ENCODE peak calls at places on chromosome 20, in five cellular contexts. One of them, this sample, is unnamed.

GRCh38 chr20:32208499-32209154 is 947 bp downstream of the POFUT1 start:
- DNase-seq in GM12865: no peak
- DNase-seq in GM12878: no peak
- DNase-seq in retinal pigment epithelial cell: no peak
- DNase-seq in AG04449: no peak
- DNase-seq in this sample: no peak

GRCh38 chr20:4953881-4954280 is 47.4 kb downstream of the SLC23A2 start:
- DNase-seq in GM12865: no peak
- DNase-seq in GM12878: no peak
- DNase-seq in retinal pigment epithelial cell: no peak
- DNase-seq in AG04449: no peak
- DNase-seq in this sample: no peak

GRCh38 chr20:45115829-45116228 is 855 bp upstream of the WFDC5 start:
- DNase-seq in GM12865: no peak
- DNase-seq in GM12878: no peak
- DNase-seq in retinal pigment epithelial cell: no peak
- DNase-seq in AG04449: no peak
- DNase-seq in this sample: no peak

GRCh38 chr20:44848254-44849015 is 37.1 kb upstream of the YWHAB start:
- DNase-seq in GM12865: no peak
- DNase-seq in GM12878: no peak
- DNase-seq in retinal pigment epithelial cell: no peak
- DNase-seq in AG04449: no peak
- DNase-seq in this sample: no peak

GRCh38 chr20:13344671-13345070 is 123.6 kb downstream of the ISM1 start:
- DNase-seq in GM12865: no peak
- DNase-seq in GM12878: no peak
- DNase-seq in retinal pigment epithelial cell: no peak
- DNase-seq in AG04449: no peak
- DNase-seq in this sample: no peak

GRCh38 chr20:38747495-38748096 is 664 bp upstream of the ACTR5 start:
- DNase-seq in GM12865: no peak
- DNase-seq in GM12878: no peak
- DNase-seq in retinal pigment epithelial cell: no peak
- DNase-seq in AG04449: no peak
- DNase-seq in this sample: no peak

GRCh38 chr20:49608752-49609670 is 41.1 kb upstream of the PTGIS start:
- DNase-seq in GM12865: peak
- DNase-seq in GM12878: no peak
- DNase-seq in retinal pigment epithelial cell: no peak
- DNase-seq in AG04449: no peak
- DNase-seq in this sample: no peak

GRCh38 chr20:48619126-48620101 is 208.4 kb downstream of the PREX1 start:
- DNase-seq in GM12865: no peak
- DNase-seq in GM12878: no peak
- DNase-seq in retinal pigment epithelial cell: no peak
- DNase-seq in AG04449: no peak
- DNase-seq in this sample: no peak

GRCh38 chr20:50276119-50277063 is 85.8 kb downstream of the CEBPB start:
- DNase-seq in GM12865: no peak
- DNase-seq in GM12878: no peak
- DNase-seq in retinal pigment epithelial cell: no peak
- DNase-seq in AG04449: no peak
- DNase-seq in this sample: no peak

GRCh38 chr20:56368351-56369134 is 9.8 kb downstream of the FAM210B start:
- DNase-seq in GM12865: no peak
- DNase-seq in GM12878: no peak
- DNase-seq in retinal pigment epithelial cell: no peak
- DNase-seq in AG04449: no peak
- DNase-seq in this sample: no peak

GRCh38 chr20:19274412-19275015 is 62.1 kb downstream of the SLC24A3 start:
- DNase-seq in GM12865: no peak
- DNase-seq in GM12878: no peak
- DNase-seq in retinal pigment epithelial cell: no peak
- DNase-seq in AG04449: no peak
- DNase-seq in this sample: no peak

GRCh38 chr20:44695295-44696230 is 19.6 kb upstream of the CCN5 start:
- DNase-seq in GM12865: peak
- DNase-seq in GM12878: no peak
- DNase-seq in retinal pigment epithelial cell: no peak
- DNase-seq in AG04449: peak
- DNase-seq in this sample: no peak

DNA sequence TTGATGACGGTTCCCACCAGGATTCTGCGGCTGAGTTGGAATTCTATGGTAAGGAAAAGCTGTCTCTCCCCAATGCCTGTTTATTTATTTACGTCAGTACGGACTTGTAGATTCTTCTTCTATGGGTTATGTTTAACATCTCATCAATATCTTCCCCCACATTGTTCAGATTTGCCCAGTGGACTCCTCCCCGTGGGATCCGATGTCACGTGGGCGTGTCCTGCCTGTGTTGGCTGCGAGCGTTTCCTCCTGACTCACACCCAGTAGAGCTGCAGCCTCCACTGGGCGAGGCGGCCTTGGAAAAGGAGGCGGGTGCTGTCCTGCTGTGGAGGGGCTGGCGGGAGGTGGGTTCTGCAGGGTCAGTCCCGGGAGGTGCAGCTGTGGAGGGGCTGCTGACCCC is 46.8 kb upstream of the SLCO4A1 start:
- DNase-seq in GM12865: no peak
- DNase-seq in GM12878: no peak
- DNase-seq in retinal pigment epithelial cell: no peak
- DNase-seq in AG04449: no peak
- DNase-seq in this sample: no peak
- H3K4me3 ChIP-seq in GM12865: no peak
- H3K4me3 ChIP-seq in GM12878: no peak
- H3K4me3 ChIP-seq in retinal pigment epithelial cell: no peak
- H3K4me3 ChIP-seq in AG04449: no peak
- H3K4me3 ChIP-seq in this sample: no peak

DNA sequence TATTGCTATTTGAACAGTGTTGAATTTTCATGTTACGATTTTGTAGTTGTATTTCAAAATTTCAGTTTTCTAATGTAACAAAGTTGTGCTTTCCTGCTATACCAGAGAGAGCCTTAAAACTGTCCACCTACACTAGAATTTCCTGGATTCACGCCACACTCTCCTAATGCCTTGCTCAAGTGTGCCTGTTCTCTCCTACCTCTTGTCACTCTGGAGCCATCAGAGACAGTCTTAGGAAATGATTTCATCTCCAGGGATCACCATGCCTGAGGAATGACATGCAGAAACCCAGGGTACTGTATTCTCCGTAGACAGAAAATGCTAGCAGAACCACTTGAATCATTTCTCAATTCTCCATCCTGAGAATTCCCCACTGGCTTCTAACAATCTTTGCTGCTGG is 667.6 kb downstream of the KIF16B start:
- DNase-seq in GM12865: no peak
- DNase-seq in GM12878: no peak
- DNase-seq in retinal pigment epithelial cell: no peak
- DNase-seq in AG04449: no peak
- DNase-seq in this sample: no peak
- TF ChIP-seq CTCF in GM12865: no peak
- TF ChIP-seq CTCF in GM12878: no peak
- TF ChIP-seq CTCF in retinal pigment epithelial cell: no peak
- TF ChIP-seq CTCF in AG04449: no peak
- TF ChIP-seq CTCF in this sample: no peak

GRCh38 chr20:63836335-63837133 is 5.5 kb upstream of the ZBTB46 start:
- DNase-seq in GM12865: no peak
- DNase-seq in GM12878: no peak
- DNase-seq in retinal pigment epithelial cell: no peak
- DNase-seq in AG04449: no peak
- DNase-seq in this sample: no peak
- H3K4me3 ChIP-seq in GM12865: no peak
- H3K4me3 ChIP-seq in GM12878: no peak
- H3K4me3 ChIP-seq in retinal pigment epithelial cell: no peak
- H3K4me3 ChIP-seq in AG04449: no peak
- H3K4me3 ChIP-seq in this sample: no peak

DNA sequence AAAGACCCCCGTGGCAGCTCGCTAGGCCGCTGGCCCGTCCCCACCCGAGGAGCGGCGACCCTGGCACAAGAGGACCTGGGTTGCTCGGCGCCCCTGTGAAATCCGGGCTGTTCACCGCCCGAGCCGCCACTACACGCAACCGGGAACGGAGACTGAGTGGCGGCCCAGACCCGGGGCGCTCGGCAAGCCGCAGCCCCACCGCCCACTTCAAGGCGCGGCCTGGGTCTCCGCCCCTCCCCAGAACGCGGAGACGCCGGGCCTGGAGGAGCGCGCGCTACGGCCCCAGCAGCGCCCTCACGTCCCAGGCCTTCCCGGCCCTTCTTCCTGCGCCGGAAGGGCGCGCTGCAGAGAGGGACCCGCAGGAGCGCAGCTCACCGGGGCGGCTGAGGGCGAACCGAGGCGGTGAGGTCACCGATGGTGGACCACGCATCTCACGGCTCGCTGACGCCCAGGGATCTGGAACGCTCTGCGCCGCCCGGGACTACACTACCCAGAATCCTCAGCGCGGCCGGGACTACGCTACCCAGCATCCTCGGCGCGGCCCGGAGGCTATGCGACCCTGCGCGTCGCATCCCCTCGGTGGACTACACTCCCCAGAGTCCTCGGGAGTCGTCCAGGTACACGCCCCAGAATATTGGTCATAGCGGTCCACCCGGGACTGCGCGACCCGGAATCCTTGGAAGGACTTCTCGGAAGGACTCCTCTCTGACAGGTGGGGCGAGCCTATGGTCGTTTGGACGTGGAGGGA is at the start of gene ZNF337:
- DNase-seq in GM12865: peak
- DNase-seq in GM12878: peak
- DNase-seq in retinal pigment epithelial cell: peak
- DNase-seq in AG04449: peak
- DNase-seq in this sample: peak
- TF ChIP-seq CTCF in GM12865: peak
- TF ChIP-seq CTCF in GM12878: no peak
- TF ChIP-seq CTCF in retinal pigment epithelial cell: peak
- TF ChIP-seq CTCF in AG04449: peak
- TF ChIP-seq CTCF in this sample: no peak

GRCh38 chr20:10622657-10623418 is 51.0 kb downstream of the JAG1 start:
- DNase-seq in GM12865: no peak
- DNase-seq in GM12878: no peak
- DNase-seq in retinal pigment epithelial cell: no peak
- DNase-seq in AG04449: no peak
- DNase-seq in this sample: no peak
- H3K4me3 ChIP-seq in GM12865: no peak
- H3K4me3 ChIP-seq in GM12878: no peak
- H3K4me3 ChIP-seq in retinal pigment epithelial cell: no peak
- H3K4me3 ChIP-seq in AG04449: no peak
- H3K4me3 ChIP-seq in this sample: no peak

GRCh38 chr20:59055302-59055701 is 12.7 kb upstream of the PRELID3B start:
- DNase-seq in GM12865: peak
- DNase-seq in GM12878: no peak
- DNase-seq in retinal pigment epithelial cell: no peak
- DNase-seq in AG04449: no peak
- DNase-seq in this sample: no peak
- TF ChIP-seq CTCF in GM12865: peak
- TF ChIP-seq CTCF in GM12878: peak
- TF ChIP-seq CTCF in retinal pigment epithelial cell: peak
- TF ChIP-seq CTCF in AG04449: peak
- TF ChIP-seq CTCF in this sample: peak

GRCh38 chr20:51428451-51429143 is 113.9 kb downstream of the NFATC2 start:
- DNase-seq in GM12865: no peak
- DNase-seq in GM12878: no peak
- DNase-seq in retinal pigment epithelial cell: no peak
- DNase-seq in AG04449: no peak
- DNase-seq in this sample: no peak
- H3K4me3 ChIP-seq in GM12865: no peak
- H3K4me3 ChIP-seq in GM12878: no peak
- H3K4me3 ChIP-seq in retinal pigment epithelial cell: no peak
- H3K4me3 ChIP-seq in AG04449: no peak
- H3K4me3 ChIP-seq in this sample: no peak

GRCh38 chr20:17541996-17542395 is 10.8 kb upstream of the BFSP1 start:
- DNase-seq in GM12865: no peak
- DNase-seq in GM12878: no peak
- DNase-seq in retinal pigment epithelial cell: no peak
- DNase-seq in AG04449: no peak
- DNase-seq in this sample: no peak
- TF ChIP-seq CTCF in GM12865: no peak
- TF ChIP-seq CTCF in GM12878: no peak
- TF ChIP-seq CTCF in retinal pigment epithelial cell: no peak
- TF ChIP-seq CTCF in AG04449: no peak
- TF ChIP-seq CTCF in this sample: no peak